ENCODE peak calls at places on chromosomes 16 and 17, in nine cellular contexts. L is NCI-H2171 treated with DMSO at 0.1 percent for 48 hours; T is WTC11; M is Panc1; I is stimulated activated CD4-positive, alpha-beta T cell treated with anti-CD3 and anti-CD28 coated beads, Interleukin-4, amount 100 ng/mL, for 4 hours; B is transverse colon; P is RCC 7860; D is aorta; K is endothelial cell. Y is an unnamed sample.

GRCh38 chr16:57748596-57748995 is 13.0 kb downstream of the KATNB1 start:
- DNase-seq in L (no peak), T (no peak), I (no peak), P (no peak), M (no peak), K (no peak), D (no peak), B (no peak), Y (no peak)

GRCh38 chr17:50916026-50916707 is 50.0 kb upstream of the TOB1 start:
- DNase-seq in P (peak; percentile 25), I (no peak), L (no peak), T (no peak), B (no peak), K (no peak), D (no peak), M (no peak), Y (no peak)

GRCh38 chr16:30368122-30368791 is 2.0 kb downstream of the TBC1D10B start:
- DNase-seq in B (no peak), I (no peak), L (no peak), M (no peak), D (no peak), T (no peak), K (no peak), P (peak; percentile 48), Y (no peak)

GRCh38 chr17:40598928-40599627 is 33.8 kb upstream of the CCR7 start:
- DNase-seq in I (peak; percentile 49), K (no peak), D (no peak), L (no peak), P (no peak), T (no peak), B (peak; percentile 41), M (no peak), Y (no peak)

GRCh38 chr17:74454197-74455024 is 12.0 kb upstream of the CD300A start:
- DNase-seq in K (no peak), M (no peak), D (peak; percentile 96), B (peak; percentile 94), T (no peak), I (no peak), L (peak; percentile 92), P (no peak), Y (peak; percentile 73)

GRCh38 chr17:77802811-77803220 is 155.7 kb upstream of the TNRC6C start:
- DNase-seq in M (no peak), T (no peak), K (peak; percentile 34), D (peak; percentile 82), L (peak; percentile 97), P (no peak), B (no peak), I (no peak), Y (no peak)

GRCh38 chr17:17084317-17084835 is 42.1 kb downstream of the MPRIP start:
- DNase-seq in B (no peak), P (no peak), I (no peak), K (no peak), M (no peak), L (no peak), D (peak; percentile 25), T (no peak), Y (no peak)

GRCh38 chr17:60652484-60653247 is 25.0 kb upstream of the BCAS3 start:
- DNase-seq in I (no peak), B (no peak), K (no peak), D (no peak), P (no peak), L (no peak), T (no peak), M (no peak), Y (no peak)

GRCh38 chr17:41338961-41339485 is 11.6 kb downstream of the KRT33A start:
- DNase-seq in I (no peak), K (no peak), L (no peak), T (no peak), D (no peak), B (no peak), P (no peak), M (no peak), Y (no peak)

GRCh38 chr17:41680426-41681040 is 8.2 kb upstream of the EIF1 start:
- DNase-seq in B (no peak), P (no peak), K (no peak), M (no peak), D (no peak), L (peak; percentile 59), I (no peak), T (no peak), Y (no peak)

GRCh38 chr16:67441289-67441753 is 10.4 kb downstream of the HSD11B2 start:
- DNase-seq in M (no peak), I (no peak), K (no peak), P (no peak), B (peak; percentile 95), T (no peak), D (no peak), L (peak; percentile 93), Y (no peak)

Y was measured in NT2/D1.